ENCODE peak calls at places on chromosomes 11 and 22, in ten cellular contexts. U is lower lobe of right lung, R is neural crest cell, Z is progenitor cell of endocrine pancreas, P is nephron progenitor cell, F is spleen, K is stomach, X is retinal pigment epithelial cell, D is psoas muscle, H is cardiac fibroblast. B is an unnamed sample.

GRCh38 chr11:126423154-126423553 is 67.7 kb downstream of the ST3GAL4 start:
- DNase-seq in U (no peak), R (no peak), Z (no peak), P (no peak), F (no peak), K (no peak), X (no peak), D (no peak), H (no peak), B (no peak)

GRCh38 chr11:96105197-96105895 is 181.4 kb upstream of the MTMR2 start:
- DNase-seq in U (no peak), R (no peak), Z (no peak), P (no peak), F (no peak), K (no peak), X (no peak), D (no peak), H (peak; percentile 55), B (no peak)

GRCh38 chr11:35491231-35491871 is 34.1 kb downstream of the PAMR1 start:
- DNase-seq in U (no peak), R (no peak), Z (no peak), P (no peak), F (no peak), K (no peak), X (peak; percentile 62), D (no peak), H (peak; percentile 86), B (no peak)

GRCh38 chr11:117600261-117600783 is 196.7 kb downstream of the DSCAML1 start:
- DNase-seq in U (no peak), R (no peak), Z (no peak), P (no peak), F (no peak), K (no peak), X (no peak), D (no peak), H (no peak), B (no peak)

GRCh38 chr11:43010042-43010441 is 301.8 kb upstream of the API5 start:
- DNase-seq in U (no peak), R (no peak), Z (no peak), P (no peak), F (no peak), K (no peak), X (no peak), D (no peak), H (no peak), B (no peak)

GRCh38 chr22:37053310-37054077 is 2.0 kb downstream of the KCTD17 start:
- DNase-seq in U (no peak), R (no peak), Z (no peak), P (no peak), F (no peak), K (no peak), X (no peak), D (no peak), H (no peak), B (no peak)

GRCh38 chr11:20609727-20610707 is 10.6 kb downstream of the SLC6A5 start:
- DNase-seq in U (peak; percentile 78), R (peak; percentile 93), Z (peak; percentile 83), P (peak; percentile 94), F (peak; percentile 86), K (peak; percentile 81), X (peak; percentile 2), D (peak; percentile 67), H (peak; percentile 70), B (peak; percentile 21)

GRCh38 chr11:70503878-70504240 is 105.5 kb downstream of the CTTN start:
- DNase-seq in U (no peak), R (no peak), Z (no peak), P (no peak), F (peak; percentile 39), K (no peak), X (no peak), D (no peak), H (no peak), B (no peak)

GRCh38 chr11:61162092-61162935 is 1.1 kb upstream of the VPS37C start:
- DNase-seq in U (no peak), R (no peak), Z (no peak), P (peak; percentile 25), F (no peak), K (peak; percentile 74), X (peak; percentile 40), D (no peak), H (peak; percentile 64), B (no peak)

GRCh38 chr22:49303781-49304461 is 523.8 kb downstream of the BRD1 start:
- DNase-seq in U (no peak), R (no peak), Z (peak; percentile 7), P (no peak), F (peak; percentile 48), K (peak; percentile 21), X (no peak), D (peak; percentile 8), H (no peak), B (no peak)

GRCh38 chr11:93329936-93330445 is 551 bp upstream of the DEUP1 start:
- DNase-seq in U (no peak), R (peak; percentile 13), Z (no peak), P (peak; percentile 25), F (no peak), K (no peak), X (no peak), D (no peak), H (peak; percentile 3), B (no peak)

GRCh38 chr11:25734592-25735211 is 597.2 kb upstream of the ANO3 start:
- DNase-seq in U (no peak), R (no peak), Z (no peak), P (peak; percentile 8), F (no peak), K (no peak), X (no peak), D (no peak), H (peak; percentile 50), B (no peak)

GRCh38 chr11:41578421-41579047 is 119.1 kb upstream of the LRRC4C start:
- DNase-seq in U (no peak), R (no peak), Z (no peak), P (no peak), F (no peak), K (no peak), X (no peak), D (no peak), H (peak; percentile 12), B (no peak)

GRCh38 chr22:27990451-27990840 is 71.4 kb upstream of the PITPNB start:
- DNase-seq in U (peak; percentile 27), R (no peak), Z (no peak), P (no peak), F (no peak), K (peak; percentile 16), X (no peak), D (no peak), H (no peak), B (peak; percentile 1)

GRCh38 chr22:30943368-30943767 is 25.2 kb downstream of the MORC2 start:
- DNase-seq in U (no peak), R (no peak), Z (no peak), P (no peak), F (no peak), K (no peak), X (no peak), D (no peak), H (no peak), B (peak; percentile 50)

GRCh38 chr11:70128435-70128906 is 50.4 kb downstream of the ANO1 start:
- DNase-seq in U (no peak), R (no peak), Z (no peak), P (peak; percentile 36), F (no peak), K (peak; percentile 74), X (no peak), D (no peak), H (peak; percentile 21), B (no peak)

GRCh38 chr11:62770778-62771143 is 435 bp upstream of the TAF6L start:
- DNase-seq in U (no peak), R (peak; percentile 29), Z (no peak), P (peak; percentile 24), F (peak; percentile 81), K (no peak), X (no peak), D (no peak), H (no peak), B (no peak)

GRCh38 chr11:132140056-132140455 is 769.6 kb downstream of the NTM start:
- DNase-seq in U (no peak), R (no peak), Z (no peak), P (no peak), F (no peak), K (no peak), X (no peak), D (no peak), H (no peak), B (no peak)
- TF ChIP-seq CTCF in U (no peak), R (peak; percentile 25), Z (peak; percentile 35), P (peak; percentile 19), F (no peak), K (no peak), X (no peak), D (no peak), H (no peak), B (no peak)

GRCh38 chr22:44729391-44730012 is 22.9 kb upstream of the ARHGAP8 start:
- DNase-seq in U (no peak), R (peak; percentile 63), Z (no peak), P (no peak), F (peak; percentile 88), K (no peak), X (no peak), D (peak; percentile 60), H (peak; percentile 50), B (no peak)
- TF ChIP-seq CTCF in U (no peak), R (no peak), Z (no peak), P (no peak), F (no peak), K (no peak), X (no peak), D (peak; percentile 12), H (peak; percentile 17), B (no peak)

GRCh38 chr11:5891216-5891800 is 1.7 kb upstream of the OR52E5 start:
- DNase-seq in U (no peak), R (no peak), Z (no peak), P (no peak), F (no peak), K (no peak), X (no peak), D (no peak), H (peak; percentile 36), B (no peak)
- TF ChIP-seq CTCF in U (peak; percentile 27), R (peak; percentile 72), Z (peak; percentile 62), P (peak; percentile 56), F (no peak), K (no peak), X (peak; percentile 47), D (peak; percentile 37), H (peak; percentile 42), B (peak; percentile 31)

GRCh38 chr11:59181746-59182456 is 10.0 kb downstream of the DTX4 start:
- DNase-seq in U (no peak), R (no peak), Z (no peak), P (no peak), F (no peak), K (no peak), X (no peak), D (no peak), H (no peak), B (no peak)

GRCh38 chr11:59183768-59184167 is 11.8 kb downstream of the DTX4 start:
- DNase-seq in U (no peak), R (no peak), Z (no peak), P (no peak), F (no peak), K (no peak), X (no peak), D (no peak), H (no peak), B (no peak)

GRCh38 chr11:59184876-59185275 is 12.9 kb downstream of the DTX4 start:
- DNase-seq in U (no peak), R (peak; percentile 53), Z (no peak), P (no peak), F (no peak), K (no peak), X (no peak), D (no peak), H (no peak), B (no peak)

GRCh38 chr11:59180907-59181306 is 9.0 kb downstream of the DTX4 start:
- DNase-seq in U (no peak), R (no peak), Z (no peak), P (no peak), F (no peak), K (no peak), X (no peak), D (no peak), H (no peak), B (no peak)

GRCh38 chr11:59182457-59183151 is 10.7 kb downstream of the DTX4 start:
- DNase-seq in U (no peak), R (no peak), Z (no peak), P (no peak), F (no peak), K (peak; percentile 44), X (no peak), D (no peak), H (no peak), B (no peak)
- TF ChIP-seq CTCF in U (peak; percentile 40), R (peak; percentile 47), Z (peak; percentile 57), P (peak; percentile 12), F (peak; percentile 26), K (peak; percentile 30), X (peak; percentile 51), D (no peak), H (peak; percentile 13), B (no peak)

B was measured in natural killer cell.